ENCODE peak calls at places on chromosomes 12 and 14, in nine cellular contexts. W, V, J, T, A, K, Y, M and U are unnamed samples.
A peak's percentile ranks its signal among the peaks of the same experiment; 100 is the strongest.

GRCh38 chr12:102522768-102523167 is 42.4 kb upstream of the IGF1 start:
- DNase-seq in K (no peak), J (no peak), Y (no peak), V (peak; percentile 19), W (no peak), T (no peak), M (no peak), A (no peak), U (no peak)

GRCh38 chr12:120227233-120228040 is 26.5 kb upstream of the RPLP0 start:
- DNase-seq in K (no peak), T (no peak), M (no peak), V (no peak), A (no peak), Y (no peak), W (no peak), J (no peak), U (no peak)

GRCh38 chr14:71169028-71169427 is 261.8 kb downstream of the PCNX1 start:
- DNase-seq in T (no peak), Y (no peak), V (no peak), J (no peak), W (no peak), K (no peak), M (no peak), A (no peak), U (no peak)

GRCh38 chr12:49503674-49504180 is 35.1 kb upstream of the KCNH3 start:
- DNase-seq in A (peak; percentile 83), T (no peak), Y (no peak), J (no peak), M (no peak), V (peak; percentile 3), K (no peak), W (peak; percentile 81), U (no peak)

GRCh38 chr14:90451443-90451842 is 54.6 kb downstream of the CALM1 start:
- DNase-seq in M (no peak), W (no peak), T (no peak), J (no peak), V (no peak), Y (no peak), K (no peak), A (no peak), U (no peak)

GRCh38 chr12:102873077-102873476 is 44.0 kb downstream of the PAH start:
- DNase-seq in K (no peak), T (no peak), W (peak; percentile 35), M (no peak), Y (no peak), J (no peak), A (no peak), V (no peak), U (no peak)

GRCh38 chr12:4449862-4450222 is 4.2 kb upstream of the FGF6 start:
- DNase-seq in K (no peak), Y (no peak), J (no peak), T (peak; percentile 10), W (no peak), A (no peak), V (no peak), M (no peak), U (no peak)

GRCh38 chr14:21192447-21192822 is 36.6 kb upstream of the OR5AU1 start:
- DNase-seq in J (no peak), Y (no peak), K (no peak), M (no peak), T (no peak), V (no peak), A (no peak), W (no peak), U (no peak)

GRCh38 chr14:50805396-50805795 is 25.6 kb downstream of the NIN start:
- DNase-seq in Y (no peak), A (no peak), T (no peak), V (no peak), K (no peak), J (no peak), M (no peak), W (no peak), U (no peak)

GRCh38 chr12:49796155-49796554 is 32.1 kb downstream of the NCKAP5L start:
- DNase-seq in V (no peak), W (no peak), M (no peak), K (no peak), T (no peak), Y (no peak), A (no peak), J (no peak), U (no peak)

GRCh38 chr12:132955094-132955932 is 793 bp downstream of the ZNF605 start:
- DNase-seq in M (no peak), V (peak; percentile 52), Y (peak; percentile 67), T (peak; percentile 54), J (no peak), W (peak; percentile 67), A (peak; percentile 79), K (no peak), U (peak; percentile 61)

GRCh38 chr12:106720696-106721095 is 53.8 kb upstream of the RIC8B start:
- DNase-seq in W (no peak), K (no peak), J (no peak), A (no peak), V (no peak), T (no peak), M (no peak), Y (no peak), U (no peak)

GRCh38 chr14:24935796-24936195 is 114.2 kb downstream of the STXBP6 start:
- DNase-seq in T (no peak), W (no peak), M (no peak), J (no peak), K (no peak), A (no peak), V (no peak), Y (no peak), U (no peak)

GRCh38 chr12:66929121-66929520 is 250.2 kb upstream of the GRIP1 start:
- DNase-seq in J (no peak), A (no peak), K (no peak), M (no peak), Y (no peak), T (peak; percentile 34), V (no peak), W (no peak), U (no peak)

GRCh38 chr14:73457935-73458218 is 469 bp downstream of the NUMB start:
- DNase-seq in J (no peak), V (no peak), W (no peak), M (peak; percentile 61), T (no peak), A (peak; percentile 29), K (peak; percentile 36), Y (no peak), U (no peak)

GRCh38 chr14:102591372-102591943 is 991 bp upstream of the RCOR1 start:
- DNase-seq in V (peak; percentile 68), A (peak; percentile 35), Y (no peak), T (no peak), W (peak; percentile 34), M (peak; percentile 64), J (peak; percentile 38), K (peak; percentile 43), U (no peak)

GRCh38 chr12:52199294-52199920 is 7.6 kb upstream of the KRT80 start:
- DNase-seq in W (no peak), M (peak; percentile 55), K (no peak), T (no peak), A (no peak), V (no peak), Y (peak; percentile 64), J (no peak), U (no peak)

GRCh38 chr12:116924558-116925453 is 14.1 kb downstream of the FBXW8 start:
- DNase-seq in A (peak; percentile 84), Y (no peak), V (no peak), T (peak; percentile 67), M (no peak), K (no peak), W (peak; percentile 84), J (no peak), U (no peak)

GRCh38 chr14:100524233-100524932 is 62.8 kb downstream of the BEGAIN start:
- DNase-seq in J (no peak), V (no peak), W (no peak), A (no peak), K (no peak), Y (no peak), T (no peak), M (no peak), U (no peak)

GRCh38 chr12:42023733-42024494 is 120.8 kb downstream of the GXYLT1 start:
- DNase-seq in T (peak; percentile 85), J (peak; percentile 66), A (peak; percentile 74), M (peak; percentile 74), W (peak; percentile 68), Y (peak; percentile 87), V (peak; percentile 82), K (peak; percentile 48), U (peak; percentile 79)

GRCh38 chr12:131751335-131751734 is 40.4 kb downstream of the SFSWAP start:
- DNase-seq in Y (peak; percentile 36), W (no peak), M (no peak), A (no peak), K (no peak), J (no peak), V (no peak), T (no peak), U (no peak)

GRCh38 chr12:17992002-17992656 is 97.9 kb downstream of the RERGL start:
- DNase-seq in J (no peak), T (no peak), K (no peak), M (no peak), Y (no peak), A (peak; percentile 64), W (peak; percentile 45), V (peak; percentile 72), U (no peak)

GRCh38 chr12:130169256-130169655 is 7.0 kb downstream of the FZD10 start:
- DNase-seq in Y (no peak), A (no peak), K (no peak), T (no peak), V (no peak), M (no peak), J (no peak), W (no peak), U (no peak)

GRCh38 chr12:62774794-62775193 is 160.2 kb downstream of the PPM1H start:
- DNase-seq in T (no peak), M (no peak), J (no peak), V (no peak), A (no peak), Y (no peak), K (no peak), W (no peak), U (no peak)